ENCODE peak calls at places on chromosomes 2 and 18, in nine cellular contexts. One of them, this sample, is unnamed.

GRCh38 chr2:65818873-65819451 is 386.6 kb upstream of the SPRED2 start:
- DNase-seq in activated T-cell treated with anti-CD3 and anti-CD28 coated beads, Interleukin-2, amount 50 U/mL, for 4 hours: no peak
- DNase-seq in iris pigment epithelial cell: peak; percentile 2
- DNase-seq in dermis blood vessel endothelial cell: no peak
- DNase-seq in substantia nigra: no peak
- DNase-seq in stimulated activated CD4-positive, alpha-beta T cell treated with anti-CD3 and anti-CD28 coated beads, Interleukin-2, amount 100 ng/mL, for 48 hours: no peak
- DNase-seq in C1 segment of cervical spinal cord: no peak
- DNase-seq in stimulated activated CD8-positive, alpha-beta memory T cell treated with anti-CD3 and anti-CD28 coated beads, Interleukin-15, amount 100 ng/mL, for 48 hours: no peak
- DNase-seq in omental fat pad: no peak
- DNase-seq in this sample: peak; percentile 14

GRCh38 chr2:121205321-121205942 is 79.6 kb downstream of the TFCP2L1 start:
- DNase-seq in iris pigment epithelial cell: no peak
- DNase-seq in stimulated activated CD8-positive, alpha-beta memory T cell treated with anti-CD3 and anti-CD28 coated beads, Interleukin-15, amount 100 ng/mL, for 48 hours: no peak
- DNase-seq in dermis blood vessel endothelial cell: no peak
- DNase-seq in stimulated activated CD4-positive, alpha-beta T cell treated with anti-CD3 and anti-CD28 coated beads, Interleukin-2, amount 100 ng/mL, for 48 hours: no peak
- DNase-seq in substantia nigra: no peak
- DNase-seq in omental fat pad: no peak
- DNase-seq in C1 segment of cervical spinal cord: no peak
- DNase-seq in activated T-cell treated with anti-CD3 and anti-CD28 coated beads, Interleukin-2, amount 50 U/mL, for 4 hours: no peak
- DNase-seq in this sample: peak; percentile 11

GRCh38 chr2:167355796-167356195 is 467.5 kb downstream of the XIRP2 start:
- DNase-seq in omental fat pad: no peak
- DNase-seq in activated T-cell treated with anti-CD3 and anti-CD28 coated beads, Interleukin-2, amount 50 U/mL, for 4 hours: no peak
- DNase-seq in C1 segment of cervical spinal cord: no peak
- DNase-seq in stimulated activated CD4-positive, alpha-beta T cell treated with anti-CD3 and anti-CD28 coated beads, Interleukin-2, amount 100 ng/mL, for 48 hours: no peak
- DNase-seq in dermis blood vessel endothelial cell: no peak
- DNase-seq in substantia nigra: no peak
- DNase-seq in stimulated activated CD8-positive, alpha-beta memory T cell treated with anti-CD3 and anti-CD28 coated beads, Interleukin-15, amount 100 ng/mL, for 48 hours: no peak
- DNase-seq in iris pigment epithelial cell: peak; percentile 45
- DNase-seq in this sample: peak; percentile 26

GRCh38 chr2:72457801-72458516 is 310.3 kb upstream of the CYP26B1 start:
- DNase-seq in omental fat pad: no peak
- DNase-seq in iris pigment epithelial cell: peak; percentile 60
- DNase-seq in activated T-cell treated with anti-CD3 and anti-CD28 coated beads, Interleukin-2, amount 50 U/mL, for 4 hours: no peak
- DNase-seq in dermis blood vessel endothelial cell: no peak
- DNase-seq in stimulated activated CD4-positive, alpha-beta T cell treated with anti-CD3 and anti-CD28 coated beads, Interleukin-2, amount 100 ng/mL, for 48 hours: no peak
- DNase-seq in stimulated activated CD8-positive, alpha-beta memory T cell treated with anti-CD3 and anti-CD28 coated beads, Interleukin-15, amount 100 ng/mL, for 48 hours: no peak
- DNase-seq in C1 segment of cervical spinal cord: no peak
- DNase-seq in substantia nigra: no peak
- DNase-seq in this sample: no peak

GRCh38 chr2:51953931-51954330 is 922.0 kb upstream of the NRXN1 start:
- DNase-seq in stimulated activated CD8-positive, alpha-beta memory T cell treated with anti-CD3 and anti-CD28 coated beads, Interleukin-15, amount 100 ng/mL, for 48 hours: no peak
- DNase-seq in stimulated activated CD4-positive, alpha-beta T cell treated with anti-CD3 and anti-CD28 coated beads, Interleukin-2, amount 100 ng/mL, for 48 hours: no peak
- DNase-seq in substantia nigra: no peak
- DNase-seq in omental fat pad: no peak
- DNase-seq in C1 segment of cervical spinal cord: no peak
- DNase-seq in activated T-cell treated with anti-CD3 and anti-CD28 coated beads, Interleukin-2, amount 50 U/mL, for 4 hours: no peak
- DNase-seq in iris pigment epithelial cell: peak; percentile 79
- DNase-seq in dermis blood vessel endothelial cell: no peak
- DNase-seq in this sample: peak; percentile 64

GRCh38 chr2:121910139-121910538 is 154.7 kb downstream of the TSN start:
- DNase-seq in omental fat pad: no peak
- DNase-seq in stimulated activated CD4-positive, alpha-beta T cell treated with anti-CD3 and anti-CD28 coated beads, Interleukin-2, amount 100 ng/mL, for 48 hours: no peak
- DNase-seq in iris pigment epithelial cell: no peak
- DNase-seq in substantia nigra: no peak
- DNase-seq in stimulated activated CD8-positive, alpha-beta memory T cell treated with anti-CD3 and anti-CD28 coated beads, Interleukin-15, amount 100 ng/mL, for 48 hours: no peak
- DNase-seq in activated T-cell treated with anti-CD3 and anti-CD28 coated beads, Interleukin-2, amount 50 U/mL, for 4 hours: no peak
- DNase-seq in dermis blood vessel endothelial cell: no peak
- DNase-seq in C1 segment of cervical spinal cord: no peak
- DNase-seq in this sample: no peak

GRCh38 chr18:40531061-40531460 is 1424.0 kb upstream of the PIK3C3 start:
- DNase-seq in stimulated activated CD8-positive, alpha-beta memory T cell treated with anti-CD3 and anti-CD28 coated beads, Interleukin-15, amount 100 ng/mL, for 48 hours: no peak
- DNase-seq in iris pigment epithelial cell: peak; percentile 57
- DNase-seq in C1 segment of cervical spinal cord: no peak
- DNase-seq in stimulated activated CD4-positive, alpha-beta T cell treated with anti-CD3 and anti-CD28 coated beads, Interleukin-2, amount 100 ng/mL, for 48 hours: no peak
- DNase-seq in substantia nigra: no peak
- DNase-seq in omental fat pad: no peak
- DNase-seq in dermis blood vessel endothelial cell: no peak
- DNase-seq in activated T-cell treated with anti-CD3 and anti-CD28 coated beads, Interleukin-2, amount 50 U/mL, for 4 hours: no peak
- DNase-seq in this sample: no peak

GRCh38 chr2:84077504-84077903 is 381.6 kb downstream of the SUCLG1 start:
- DNase-seq in substantia nigra: no peak
- DNase-seq in stimulated activated CD8-positive, alpha-beta memory T cell treated with anti-CD3 and anti-CD28 coated beads, Interleukin-15, amount 100 ng/mL, for 48 hours: no peak
- DNase-seq in activated T-cell treated with anti-CD3 and anti-CD28 coated beads, Interleukin-2, amount 50 U/mL, for 4 hours: no peak
- DNase-seq in iris pigment epithelial cell: no peak
- DNase-seq in stimulated activated CD4-positive, alpha-beta T cell treated with anti-CD3 and anti-CD28 coated beads, Interleukin-2, amount 100 ng/mL, for 48 hours: peak; percentile 1
- DNase-seq in dermis blood vessel endothelial cell: peak; percentile 1
- DNase-seq in C1 segment of cervical spinal cord: no peak
- DNase-seq in omental fat pad: no peak
- DNase-seq in this sample: no peak

GRCh38 chr18:59881728-59882685 is 17.8 kb upstream of the PMAIP1 start:
- DNase-seq in substantia nigra: no peak
- DNase-seq in activated T-cell treated with anti-CD3 and anti-CD28 coated beads, Interleukin-2, amount 50 U/mL, for 4 hours: no peak
- DNase-seq in C1 segment of cervical spinal cord: no peak
- DNase-seq in dermis blood vessel endothelial cell: peak; percentile 78
- DNase-seq in iris pigment epithelial cell: peak; percentile 78
- DNase-seq in stimulated activated CD4-positive, alpha-beta T cell treated with anti-CD3 and anti-CD28 coated beads, Interleukin-2, amount 100 ng/mL, for 48 hours: no peak
- DNase-seq in stimulated activated CD8-positive, alpha-beta memory T cell treated with anti-CD3 and anti-CD28 coated beads, Interleukin-15, amount 100 ng/mL, for 48 hours: no peak
- DNase-seq in omental fat pad: no peak
- DNase-seq in this sample: peak; percentile 77

GRCh38 chr2:25251032-25251460 is 82.7 kb upstream of the POMC start:
- DNase-seq in substantia nigra: no peak
- DNase-seq in dermis blood vessel endothelial cell: no peak
- DNase-seq in stimulated activated CD8-positive, alpha-beta memory T cell treated with anti-CD3 and anti-CD28 coated beads, Interleukin-15, amount 100 ng/mL, for 48 hours: no peak
- DNase-seq in activated T-cell treated with anti-CD3 and anti-CD28 coated beads, Interleukin-2, amount 50 U/mL, for 4 hours: peak; percentile 19
- DNase-seq in omental fat pad: no peak
- DNase-seq in C1 segment of cervical spinal cord: no peak
- DNase-seq in stimulated activated CD4-positive, alpha-beta T cell treated with anti-CD3 and anti-CD28 coated beads, Interleukin-2, amount 100 ng/mL, for 48 hours: no peak
- DNase-seq in iris pigment epithelial cell: peak; percentile 14
- DNase-seq in this sample: peak; percentile 16

GRCh38 chr2:233426619-233427342 is 72.5 kb downstream of the DGKD start:
- DNase-seq in omental fat pad: no peak
- DNase-seq in activated T-cell treated with anti-CD3 and anti-CD28 coated beads, Interleukin-2, amount 50 U/mL, for 4 hours: peak; percentile 56
- DNase-seq in dermis blood vessel endothelial cell: peak; percentile 56
- DNase-seq in stimulated activated CD8-positive, alpha-beta memory T cell treated with anti-CD3 and anti-CD28 coated beads, Interleukin-15, amount 100 ng/mL, for 48 hours: peak; percentile 71
- DNase-seq in iris pigment epithelial cell: peak; percentile 99
- DNase-seq in C1 segment of cervical spinal cord: no peak
- DNase-seq in substantia nigra: no peak
- DNase-seq in stimulated activated CD4-positive, alpha-beta T cell treated with anti-CD3 and anti-CD28 coated beads, Interleukin-2, amount 100 ng/mL, for 48 hours: peak; percentile 59
- DNase-seq in this sample: peak; percentile 94

GRCh38 chr2:46979611-46980010 is 64.0 kb upstream of the MCFD2 start:
- DNase-seq in substantia nigra: peak; percentile 16
- DNase-seq in iris pigment epithelial cell: no peak
- DNase-seq in C1 segment of cervical spinal cord: no peak
- DNase-seq in activated T-cell treated with anti-CD3 and anti-CD28 coated beads, Interleukin-2, amount 50 U/mL, for 4 hours: no peak
- DNase-seq in stimulated activated CD8-positive, alpha-beta memory T cell treated with anti-CD3 and anti-CD28 coated beads, Interleukin-15, amount 100 ng/mL, for 48 hours: peak; percentile 20
- DNase-seq in stimulated activated CD4-positive, alpha-beta T cell treated with anti-CD3 and anti-CD28 coated beads, Interleukin-2, amount 100 ng/mL, for 48 hours: no peak
- DNase-seq in omental fat pad: no peak
- DNase-seq in dermis blood vessel endothelial cell: no peak
- DNase-seq in this sample: no peak

GRCh38 chr2:12389354-12390045 is 327.2 kb upstream of the TRIB2 start:
- DNase-seq in activated T-cell treated with anti-CD3 and anti-CD28 coated beads, Interleukin-2, amount 50 U/mL, for 4 hours: no peak
- DNase-seq in substantia nigra: no peak
- DNase-seq in omental fat pad: no peak
- DNase-seq in dermis blood vessel endothelial cell: no peak
- DNase-seq in C1 segment of cervical spinal cord: no peak
- DNase-seq in stimulated activated CD4-positive, alpha-beta T cell treated with anti-CD3 and anti-CD28 coated beads, Interleukin-2, amount 100 ng/mL, for 48 hours: no peak
- DNase-seq in iris pigment epithelial cell: peak; percentile 37
- DNase-seq in stimulated activated CD8-positive, alpha-beta memory T cell treated with anti-CD3 and anti-CD28 coated beads, Interleukin-15, amount 100 ng/mL, for 48 hours: no peak
- DNase-seq in this sample: peak; percentile 8

GRCh38 chr2:67752964-67753363 is 309.8 kb downstream of the C1D start:
- DNase-seq in substantia nigra: no peak
- DNase-seq in stimulated activated CD8-positive, alpha-beta memory T cell treated with anti-CD3 and anti-CD28 coated beads, Interleukin-15, amount 100 ng/mL, for 48 hours: no peak
- DNase-seq in iris pigment epithelial cell: peak; percentile 87
- DNase-seq in activated T-cell treated with anti-CD3 and anti-CD28 coated beads, Interleukin-2, amount 50 U/mL, for 4 hours: no peak
- DNase-seq in omental fat pad: no peak
- DNase-seq in stimulated activated CD4-positive, alpha-beta T cell treated with anti-CD3 and anti-CD28 coated beads, Interleukin-2, amount 100 ng/mL, for 48 hours: no peak
- DNase-seq in dermis blood vessel endothelial cell: no peak
- DNase-seq in C1 segment of cervical spinal cord: no peak
- DNase-seq in this sample: peak; percentile 89

GRCh38 chr2:20186078-20186854 is 38.7 kb downstream of the SDC1 start:
- DNase-seq in iris pigment epithelial cell: peak; percentile 39
- DNase-seq in omental fat pad: no peak
- DNase-seq in C1 segment of cervical spinal cord: no peak
- DNase-seq in activated T-cell treated with anti-CD3 and anti-CD28 coated beads, Interleukin-2, amount 50 U/mL, for 4 hours: no peak
- DNase-seq in dermis blood vessel endothelial cell: no peak
- DNase-seq in stimulated activated CD4-positive, alpha-beta T cell treated with anti-CD3 and anti-CD28 coated beads, Interleukin-2, amount 100 ng/mL, for 48 hours: no peak
- DNase-seq in substantia nigra: no peak
- DNase-seq in stimulated activated CD8-positive, alpha-beta memory T cell treated with anti-CD3 and anti-CD28 coated beads, Interleukin-15, amount 100 ng/mL, for 48 hours: no peak
- DNase-seq in this sample: peak; percentile 47

GRCh38 chr2:241564596-241565411 is 6.3 kb downstream of the BOK start:
- DNase-seq in dermis blood vessel endothelial cell: no peak
- DNase-seq in stimulated activated CD8-positive, alpha-beta memory T cell treated with anti-CD3 and anti-CD28 coated beads, Interleukin-15, amount 100 ng/mL, for 48 hours: no peak
- DNase-seq in activated T-cell treated with anti-CD3 and anti-CD28 coated beads, Interleukin-2, amount 50 U/mL, for 4 hours: no peak
- DNase-seq in C1 segment of cervical spinal cord: no peak
- DNase-seq in iris pigment epithelial cell: no peak
- DNase-seq in substantia nigra: no peak
- DNase-seq in omental fat pad: no peak
- DNase-seq in stimulated activated CD4-positive, alpha-beta T cell treated with anti-CD3 and anti-CD28 coated beads, Interleukin-2, amount 100 ng/mL, for 48 hours: no peak
- DNase-seq in this sample: no peak

GRCh38 chr2:236955675-236956618 is 129.7 kb upstream of the COPS8 start:
- DNase-seq in omental fat pad: no peak
- DNase-seq in iris pigment epithelial cell: no peak
- DNase-seq in C1 segment of cervical spinal cord: no peak
- DNase-seq in dermis blood vessel endothelial cell: no peak
- DNase-seq in stimulated activated CD4-positive, alpha-beta T cell treated with anti-CD3 and anti-CD28 coated beads, Interleukin-2, amount 100 ng/mL, for 48 hours: no peak
- DNase-seq in substantia nigra: no peak
- DNase-seq in activated T-cell treated with anti-CD3 and anti-CD28 coated beads, Interleukin-2, amount 50 U/mL, for 4 hours: no peak
- DNase-seq in stimulated activated CD8-positive, alpha-beta memory T cell treated with anti-CD3 and anti-CD28 coated beads, Interleukin-15, amount 100 ng/mL, for 48 hours: peak; percentile 37
- DNase-seq in this sample: peak; percentile 44

GRCh38 chr2:222055328-222055727 is 243.5 kb downstream of the PAX3 start:
- DNase-seq in stimulated activated CD4-positive, alpha-beta T cell treated with anti-CD3 and anti-CD28 coated beads, Interleukin-2, amount 100 ng/mL, for 48 hours: no peak
- DNase-seq in activated T-cell treated with anti-CD3 and anti-CD28 coated beads, Interleukin-2, amount 50 U/mL, for 4 hours: no peak
- DNase-seq in omental fat pad: no peak
- DNase-seq in iris pigment epithelial cell: no peak
- DNase-seq in C1 segment of cervical spinal cord: no peak
- DNase-seq in dermis blood vessel endothelial cell: no peak
- DNase-seq in substantia nigra: no peak
- DNase-seq in stimulated activated CD8-positive, alpha-beta memory T cell treated with anti-CD3 and anti-CD28 coated beads, Interleukin-15, amount 100 ng/mL, for 48 hours: no peak
- DNase-seq in this sample: no peak

GRCh38 chr2:70188460-70188859 is 2.4 kb downstream of the C2orf42 start:
- DNase-seq in stimulated activated CD8-positive, alpha-beta memory T cell treated with anti-CD3 and anti-CD28 coated beads, Interleukin-15, amount 100 ng/mL, for 48 hours: no peak
- DNase-seq in C1 segment of cervical spinal cord: no peak
- DNase-seq in omental fat pad: no peak
- DNase-seq in activated T-cell treated with anti-CD3 and anti-CD28 coated beads, Interleukin-2, amount 50 U/mL, for 4 hours: no peak
- DNase-seq in stimulated activated CD4-positive, alpha-beta T cell treated with anti-CD3 and anti-CD28 coated beads, Interleukin-2, amount 100 ng/mL, for 48 hours: no peak
- DNase-seq in dermis blood vessel endothelial cell: no peak
- DNase-seq in substantia nigra: no peak
- DNase-seq in iris pigment epithelial cell: peak; percentile 10
- DNase-seq in this sample: no peak